ENCODE peak calls at places on chromosome 19, in nine cellular contexts. R is AG04450; O is cardiac muscle cell; B is right lobe of liver; P is ovary; K is CD8-positive, alpha-beta T cell; J is BE2C; C is prostate gland; X is IMR-90. S is an unnamed sample. For H3K27me3, the result is how much of the 10 kb centered on the place peaks cover.

GRCh38 chr19:13604902-13605586 is 98.8 kb upstream of the CACNA1A start:
- DNase-seq in C (no peak), J (no peak), P (no peak), O (no peak), B (no peak), X (no peak), R (no peak), K (no peak), S (no peak)

GRCh38 chr19:39842693-39843435 is 3.3 kb downstream of the FBL start:
- DNase-seq in B (no peak), J (no peak), X (no peak), C (no peak), O (no peak), K (no peak), R (no peak), P (no peak), S (no peak)

GRCh38 chr19:40433391-40434216 is 7.8 kb upstream of the SERTAD1 start:
- DNase-seq in P (peak), B (peak), O (peak), X (peak), K (peak), J (peak), C (peak), R (peak), S (peak)

GRCh38 chr19:13861714-13862531 is 15.0 kb upstream of the NANOS3 start:
- DNase-seq in K (peak), P (peak), O (peak), R (peak), C (peak), X (peak), B (peak), J (peak), S (peak)

GRCh38 chr19:12994701-12995595 is at the start of gene NFIX:
- DNase-seq in B (peak), R (no peak), J (peak), X (peak), K (peak), P (peak), C (no peak), O (peak), S (no peak)

GRCh38 chr19:16340654-16341053 is 16.0 kb downstream of the KLF2 start:
- DNase-seq in R (no peak), X (no peak), J (no peak), O (no peak), C (no peak), K (no peak), P (no peak), B (no peak), S (no peak)

GRCh38 chr19:44587863-44588752 is 25.3 kb upstream of the IGSF23 start:
- DNase-seq in P (no peak), B (no peak), K (no peak), J (no peak), X (peak), C (no peak), O (peak), R (peak), S (peak)

GRCh38 chr19:40224342-40225148 is 1.9 kb downstream of the CCNP start:
- DNase-seq in X (no peak), P (no peak), K (no peak), R (no peak), J (no peak), B (no peak), O (no peak), C (no peak), S (no peak)

GRCh38 chr19:12986726-12987125 is 8.5 kb upstream of the NFIX start:
- DNase-seq in C (no peak), O (no peak), K (no peak), J (no peak), R (no peak), P (no peak), X (no peak), B (no peak), S (no peak)

GRCh38 chr19:49117677-49118564 is 1.0 kb downstream of the C19orf73 start:
- DNase-seq in X (no peak), J (no peak), R (no peak), C (no peak), K (no peak), P (peak), O (no peak), B (no peak), S (no peak)

GRCh38 chr19:53388904-53389303 is 6.0 kb upstream of the ZNF765 start:
- DNase-seq in O (no peak), R (no peak), P (no peak), C (no peak), J (no peak), B (no peak), X (peak), K (no peak), S (no peak)

GRCh38 chr19:29650988-29651387 is 14.3 kb upstream of the PLEKHF1 start:
- DNase-seq in J (no peak), K (no peak), P (no peak), X (no peak), C (no peak), B (no peak), O (no peak), R (no peak), S (no peak)

GRCh38 chr19:56086671-56087430 is 34.2 kb downstream of the ZNF787 start:
- DNase-seq in O (no peak), J (no peak), R (no peak), K (no peak), B (no peak), P (no peak), X (no peak), C (no peak), S (no peak)

GRCh38 chr19:48551437-48552302 is at the start of gene SULT2B1:
- DNase-seq in K (no peak), C (peak), O (no peak), X (no peak), J (no peak), P (no peak), R (no peak), B (no peak), S (no peak)

GRCh38 chr19:21352830-21353229 is 6.0 kb upstream of the ZNF738 start:
- DNase-seq in X (no peak), J (no peak), C (no peak), O (no peak), K (no peak), R (no peak), P (no peak), B (no peak), S (no peak)

GRCh38 chr19:5477451-5478215 is 22.4 kb downstream of the ZNRF4 start:
- DNase-seq in R (no peak), P (no peak), K (no peak), O (no peak), J (no peak), C (no peak), B (no peak), X (no peak), S (no peak)

GRCh38 chr19:34985249-34986022 is 14.7 kb upstream of the GRAMD1A start:
- DNase-seq in O (peak), P (no peak), B (peak), C (peak), K (peak), R (no peak), J (peak), X (peak), S (no peak)

GRCh38 chr19:47435196-47435595 is 15.9 kb upstream of the MEIS3 start:
- DNase-seq in O (no peak), P (no peak), C (no peak), J (no peak), X (no peak), B (no peak), K (no peak), R (no peak), S (no peak)

GRCh38 chr19:47435883-47436417 is 16.6 kb upstream of the MEIS3 start:
- DNase-seq in C (no peak), R (no peak), X (no peak), J (no peak), P (no peak), B (no peak), O (no peak), K (no peak), S (no peak)

GRCh38 chr19:47436712-47437401 is 17.5 kb upstream of the MEIS3 start:
- DNase-seq in X (peak), C (peak), R (no peak), K (peak), J (peak), O (peak), B (peak), P (peak), S (peak)

GRCh38 chr19:47437500-47437899 is 18.2 kb upstream of the MEIS3 start:
- DNase-seq in K (no peak), J (no peak), B (no peak), O (no peak), R (no peak), X (no peak), C (no peak), P (no peak), S (no peak)

GRCh38 chr19:47438793-47439220 is 19.5 kb upstream of the MEIS3 start:
- DNase-seq in X (no peak), C (no peak), K (no peak), O (no peak), R (no peak), B (no peak), J (no peak), P (no peak), S (no peak)
- H3K27me3 ChIP-seq in X (under half), C (under half), K (under half), O (under half), R (under half), B (under half), J (under half), P (under half), S (under half)

GRCh38 chr19:2016041-2016807 is 710 bp upstream of the BTBD2 start:
- DNase-seq in X (peak), P (peak), B (peak), K (peak), C (peak), J (peak), R (peak), O (peak), S (peak)
- H3K4me3 ChIP-seq in X (peak), P (peak), B (no peak), K (no peak), C (peak), J (peak), R (peak), O (peak), S (peak)

GRCh38 chr19:45940515-45940805 is 25.9 kb upstream of the NANOS2 start:
- DNase-seq in O (no peak), R (no peak), X (no peak), J (no peak), P (no peak), B (no peak), K (no peak), C (no peak), S (no peak)
- H3K27me3 ChIP-seq in O (under half), R (under half), X (half or more), J (under half), P (under half), B (under half), K (under half), C (under half), S (under half)

GRCh38 chr19:6721773-6722172 is 1.3 kb upstream of the C3 start:
- DNase-seq in B (no peak), C (no peak), K (no peak), O (no peak), X (no peak), P (no peak), R (no peak), J (no peak), S (no peak)
- H3K4me3 ChIP-seq in B (no peak), C (no peak), K (no peak), O (no peak), X (no peak), P (no peak), R (no peak), J (no peak), S (no peak)

DNA sequence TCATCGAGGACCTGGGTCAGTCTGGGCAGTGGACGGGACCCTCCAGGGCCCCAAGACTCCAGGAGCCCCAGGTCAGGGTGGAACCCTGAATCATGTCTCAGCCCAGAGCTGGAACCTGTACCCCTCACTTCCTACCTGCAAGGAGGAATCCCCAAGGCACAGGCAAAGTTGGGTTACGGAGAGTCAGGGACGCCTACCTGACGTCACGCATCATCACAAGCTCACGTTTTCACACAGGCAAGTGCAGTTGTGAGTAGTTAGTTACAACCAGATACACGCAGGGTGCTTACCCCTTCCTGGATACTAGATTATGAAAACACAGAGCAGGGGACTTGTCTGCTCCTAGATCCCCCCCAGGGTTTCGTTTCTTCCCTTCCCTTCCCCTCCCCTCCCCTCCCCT is 1.9 kb downstream of the RETN start:
- DNase-seq in X (no peak), J (no peak), P (no peak), C (no peak), B (no peak), O (no peak), K (no peak), R (no peak), S (no peak)
- H3K27me3 ChIP-seq in X (under half), J (half or more), P (under half), C (under half), B (under half), O (half or more), K (under half), R (under half), S (under half)